ENCODE peak calls at places on chromosomes 3 and 15, in eight cellular contexts. I is GOT3; X is stimulated activated CD4-positive, alpha-beta T cell treated with anti-CD3 and anti-CD28 coated beads, Interleukin-4, amount 100 ng/mL, for 24 hours; O is body of pancreas; B is AG08396; A is activated CD4-positive, alpha-beta T cell treated with anti-CD3 and anti-CD28 coated beads, Interleukin-2, amount 50 U/mL, for 24 hours; R is LoVo; T is AG04449. P is an unnamed sample.

GRCh38 chr3:88452228-88452627 is 302.5 kb downstream of the C3orf38 start:
- DNase-seq in I (no peak), X (no peak), O (no peak), B (no peak), A (no peak), R (no peak), T (no peak), P (no peak)

GRCh38 chr3:38649500-38650247 is at the start of gene SCN5A:
- DNase-seq in I (no peak), X (peak), O (peak), B (peak), A (peak), R (peak), T (no peak), P (no peak)

GRCh38 chr3:110774496-110775265 is 296.9 kb upstream of the NECTIN3 start:
- DNase-seq in I (no peak), X (no peak), O (no peak), B (no peak), A (no peak), R (no peak), T (peak), P (no peak)

GRCh38 chr3:42663581-42664442 is 10.3 kb downstream of the ZBTB47 start:
- DNase-seq in I (no peak), X (no peak), O (no peak), B (peak), A (no peak), R (no peak), T (no peak), P (no peak)

GRCh38 chr3:127791221-127791913 is 30.9 kb downstream of the MGLL start:
- DNase-seq in I (no peak), X (no peak), O (no peak), B (peak), A (no peak), R (no peak), T (peak), P (peak)

GRCh38 chr3:47758261-47759025 is 23.2 kb downstream of the SMARCC1 start:
- DNase-seq in I (no peak), X (no peak), O (no peak), B (no peak), A (no peak), R (no peak), T (no peak), P (no peak)

GRCh38 chr3:183710231-183710630 is 12.6 kb downstream of the YEATS2 start:
- DNase-seq in I (no peak), X (no peak), O (no peak), B (no peak), A (no peak), R (no peak), T (no peak), P (no peak)

GRCh38 chr3:194930439-194931204 is 244.9 kb downstream of the FAM43A start:
- DNase-seq in I (no peak), X (no peak), O (peak), B (peak), A (no peak), R (no peak), T (peak), P (peak)

GRCh38 chr15:69755571-69756310 is 303.1 kb downstream of the RPLP1 start:
- DNase-seq in I (no peak), X (peak), O (no peak), B (no peak), A (peak), R (no peak), T (no peak), P (peak)

GRCh38 chr15:99909914-99910313 is 176.7 kb upstream of the LYSMD4 start:
- DNase-seq in I (no peak), X (no peak), O (no peak), B (no peak), A (no peak), R (no peak), T (no peak), P (peak)

GRCh38 chr15:30065025-30065801 is 17.5 kb upstream of the GOLGA8J start:
- DNase-seq in I (no peak), X (no peak), O (no peak), B (peak), A (no peak), R (peak), T (peak), P (peak)

GRCh38 chr3:101043687-101044078 is 50.5 kb upstream of the ABI3BP start:
- DNase-seq in I (no peak), X (no peak), O (no peak), B (no peak), A (no peak), R (no peak), T (no peak), P (no peak)

GRCh38 chr15:90126457-90127435 is 24.5 kb upstream of the IDH2 start:
- DNase-seq in I (no peak), X (no peak), O (peak), B (no peak), A (no peak), R (no peak), T (no peak), P (peak)

GRCh38 chr3:159548675-159549335 is 439.8 kb upstream of the IL12A start:
- DNase-seq in I (no peak), X (no peak), O (no peak), B (peak), A (no peak), R (no peak), T (peak), P (peak)

GRCh38 chr3:139110072-139110830 is 65.6 kb upstream of the PRR23C start:
- DNase-seq in I (no peak), X (no peak), O (no peak), B (no peak), A (no peak), R (no peak), T (no peak), P (no peak)

GRCh38 chr3:182105875-182106274 is 394.1 kb downstream of the SOX2 start:
- DNase-seq in I (no peak), X (no peak), O (no peak), B (no peak), A (no peak), R (no peak), T (no peak), P (peak)

GRCh38 chr3:10352146-10352911 is 31.4 kb upstream of the SEC13 start:
- DNase-seq in I (no peak), X (no peak), O (no peak), B (peak), A (no peak), R (no peak), T (peak), P (peak)

GRCh38 chr3:160152638-160153037 is 72.6 kb upstream of the C3orf80 start:
- DNase-seq in I (no peak), X (no peak), O (no peak), B (no peak), A (no peak), R (no peak), T (no peak), P (no peak)

GRCh38 chr15:80418892-80419537 is 14.8 kb downstream of the ARNT2 start:
- DNase-seq in I (no peak), X (no peak), O (peak), B (peak), A (no peak), R (peak), T (no peak), P (peak)

GRCh38 chr3:22117091-22117490 is 366.1 kb upstream of the ZNF385D start:
- DNase-seq in I (no peak), X (no peak), O (no peak), B (no peak), A (no peak), R (no peak), T (no peak), P (no peak)

GRCh38 chr15:101167366-101167790 is 84.5 kb downstream of the CHSY1 start:
- DNase-seq in I (no peak), X (no peak), O (no peak), B (no peak), A (no peak), R (no peak), T (no peak), P (peak)

GRCh38 chr3:184815046-184815930 is 3.3 kb downstream of the VPS8 start:
- DNase-seq in I (no peak), X (peak), O (no peak), B (peak), A (no peak), R (no peak), T (peak), P (peak)

GRCh38 chr3:189683576-189684255 is 52.5 kb downstream of the TP63 start:
- DNase-seq in I (no peak), X (no peak), O (no peak), B (no peak), A (no peak), R (no peak), T (no peak), P (no peak)

GRCh38 chr3:128153156-128154011 is at the start of gene EEFSEC:
- DNase-seq in I (peak), X (peak), O (peak), B (peak), A (peak), R (peak), T (no peak), P (peak)

GRCh38 chr3:112512320-112512719 is 13.0 kb upstream of the BTLA start:
- DNase-seq in I (no peak), X (no peak), O (no peak), B (no peak), A (no peak), R (no peak), T (no peak), P (no peak)

GRCh38 chr15:33091983-33092688 is 102.4 kb downstream of the FMN1 start:
- DNase-seq in I (no peak), X (no peak), O (no peak), B (no peak), A (no peak), R (no peak), T (no peak), P (no peak)

GRCh38 chr15:80991446-80991845 is 1.8 kb upstream of the MESD start:
- DNase-seq in I (no peak), X (no peak), O (peak), B (peak), A (no peak), R (no peak), T (no peak), P (no peak)

GRCh38 chr3:192840143-192840836 is 77.4 kb downstream of the MB21D2 start:
- DNase-seq in I (no peak), X (no peak), O (no peak), B (no peak), A (no peak), R (no peak), T (no peak), P (no peak)

GRCh38 chr15:40793216-40793989 is 13.5 kb upstream of the ZFYVE19 start:
- DNase-seq in I (no peak), X (peak), O (peak), B (peak), A (no peak), R (peak), T (peak), P (peak)

GRCh38 chr3:194298331-194299227 is 52.5 kb downstream of the CPN2 start:
- DNase-seq in I (no peak), X (no peak), O (no peak), B (no peak), A (no peak), R (no peak), T (no peak), P (peak)

GRCh38 chr15:80449825-80450224 is 45.6 kb downstream of the ARNT2 start:
- DNase-seq in I (no peak), X (no peak), O (no peak), B (no peak), A (no peak), R (no peak), T (no peak), P (no peak)

GRCh38 chr3:197674741-197675567 is 61.8 kb downstream of the RUBCN start:
- DNase-seq in I (no peak), X (no peak), O (no peak), B (no peak), A (no peak), R (no peak), T (no peak), P (no peak)

GRCh38 chr15:68732451-68732850 is 88.2 kb downstream of the ANP32A start:
- DNase-seq in I (no peak), X (no peak), O (no peak), B (no peak), A (no peak), R (no peak), T (no peak), P (no peak)

GRCh38 chr15:37585966-37586656 is 348.3 kb upstream of the TMCO5A start:
- DNase-seq in I (no peak), X (no peak), O (no peak), B (peak), A (no peak), R (no peak), T (peak), P (no peak)

GRCh38 chr15:44710236-44711088 is 661 bp downstream of the PATL2 start:
- DNase-seq in I (no peak), X (no peak), O (no peak), B (no peak), A (no peak), R (no peak), T (no peak), P (peak)

GRCh38 chr3:60081381-60082095 is 1031.7 kb upstream of the CFAP20DC start:
- DNase-seq in I (no peak), X (no peak), O (no peak), B (no peak), A (no peak), R (no peak), T (no peak), P (peak)

GRCh38 chr15:78682693-78683410 is 41.8 kb upstream of the CHRNB4 start:
- DNase-seq in I (no peak), X (no peak), O (no peak), B (no peak), A (no peak), R (no peak), T (no peak), P (no peak)

P was measured in renal cortical epithelial cell.